ENCODE peak calls at places on chromosomes 16 and 17, in five cellular contexts. Z is dorsolateral prefrontal cortex, W is NCI-H146, K is progenitor cell of endocrine pancreas, G is nephron progenitor cell. N is an unnamed sample.

GRCh38 chr16:77611386-77611785 is 110.9 kb upstream of the NUDT7 start:
- DNase-seq in Z (no peak), W (no peak), K (no peak), G (no peak), N (no peak)

GRCh38 chr16:70778901-70779309 is 22.1 kb downstream of the VAC14 start:
- DNase-seq in Z (no peak), W (peak), K (no peak), G (peak), N (no peak)

GRCh38 chr17:7579001-7579838 is at the start of gene CD68:
- DNase-seq in Z (no peak), W (peak), K (no peak), G (no peak), N (no peak)

GRCh38 chr16:56847173-56847948 is 17.6 kb upstream of the SLC12A3 start:
- DNase-seq in Z (no peak), W (no peak), K (no peak), G (no peak), N (no peak)

GRCh38 chr17:19652595-19652994 is 4.0 kb downstream of the ALDH3A2 start:
- DNase-seq in Z (no peak), W (no peak), K (no peak), G (no peak), N (no peak)

GRCh38 chr17:2442166-2442565 is 41.3 kb upstream of the MNT start:
- DNase-seq in Z (no peak), W (no peak), K (no peak), G (no peak), N (no peak)

GRCh38 chr17:47719411-47720152 is 13.5 kb upstream of the TBX21 start:
- DNase-seq in Z (no peak), W (no peak), K (no peak), G (no peak), N (peak)

GRCh38 chr16:88803264-88803987 is at the start of gene CDT1:
- DNase-seq in Z (peak), W (peak), K (peak), G (peak), N (peak)

GRCh38 chr17:82229686-82230626 is 1.1 kb downstream of the SLC16A3 start:
- DNase-seq in Z (no peak), W (no peak), K (no peak), G (peak), N (no peak)

GRCh38 chr17:75740215-75740614 is 19.0 kb downstream of the ITGB4 start:
- DNase-seq in Z (no peak), W (no peak), K (no peak), G (no peak), N (no peak)

GRCh38 chr17:82019905-82020873 is 2.5 kb downstream of the CENPX start:
- DNase-seq in Z (no peak), W (peak), K (peak), G (peak), N (peak)

GRCh38 chr17:40547079-40547784 is 18.0 kb downstream of the CCR7 start:
- DNase-seq in Z (no peak), W (peak), K (no peak), G (no peak), N (peak)

GRCh38 chr17:47204722-47205418 is 4.3 kb upstream of the MYL4 start:
- DNase-seq in Z (no peak), W (no peak), K (no peak), G (no peak), N (peak)

GRCh38 chr17:36907407-36907806 is 29.9 kb upstream of the LHX1 start:
- DNase-seq in Z (no peak), W (no peak), K (no peak), G (no peak), N (no peak)

GRCh38 chr16:17515421-17516210 is 44.9 kb upstream of the XYLT1 start:
- DNase-seq in Z (no peak), W (no peak), K (no peak), G (no peak), N (no peak)

GRCh38 chr16:14378684-14379467 is 251.2 kb downstream of the PARN start:
- DNase-seq in Z (no peak), W (no peak), K (no peak), G (no peak), N (no peak)

GRCh38 chr16:68732068-68732680 is 4.9 kb upstream of the CDH1 start:
- DNase-seq in Z (no peak), W (peak), K (no peak), G (no peak), N (no peak)

GRCh38 chr17:82802141-82802540 is 37.7 kb downstream of the ZNF750 start:
- DNase-seq in Z (no peak), W (no peak), K (no peak), G (no peak), N (no peak)

GRCh38 chr17:49952209-49952911 is 16.6 kb upstream of the DLX4 start:
- DNase-seq in Z (peak), W (peak), K (peak), G (peak), N (peak)

GRCh38 chr17:81022371-81022729 is 12.6 kb upstream of the BAIAP2 start:
- DNase-seq in Z (no peak), W (no peak), K (no peak), G (no peak), N (no peak)

GRCh38 chr17:41812176-41813038 is at the start of gene FKBP10:
- DNase-seq in Z (no peak), W (peak), K (peak), G (peak), N (peak)

GRCh38 chr17:8121531-8122390 is 2.1 kb downstream of the HES7 start:
- DNase-seq in Z (peak), W (peak), K (peak), G (peak), N (no peak)